ENCODE peak calls at places on chromosomes 12 and 14, in eight cellular contexts. X is KBM-7; F is GM18507; Z is fibroblast of the conjunctiva; M is CD8-positive, alpha-beta memory T cell; P is IMR-90; K is left colon; J is stimulated activated CD4-positive, alpha-beta T cell treated with anti-CD3 and anti-CD28 coated beads, Interleukin-1b, Interleukin-23, amount 100 ng/mL, for 48 hours. E is an unnamed sample.

GRCh38 chr14:94679941-94680340 is 67.8 kb downstream of the SERPINA3 start:
- DNase-seq in X (no peak), F (no peak), Z (no peak), M (no peak), P (no peak), K (no peak), J (no peak), E (no peak)

GRCh38 chr12:131082795-131083194 is 129.1 kb downstream of the ADGRD1 start:
- DNase-seq in X (no peak), F (no peak), Z (no peak), M (no peak), P (no peak), K (no peak), J (no peak), E (no peak)

GRCh38 chr12:67430708-67431335 is 161.7 kb downstream of the CAND1 start:
- DNase-seq in X (no peak), F (no peak), Z (peak; percentile 8), M (no peak), P (no peak), K (no peak), J (no peak), E (no peak)

GRCh38 chr12:120115692-120116442 is 686 bp downstream of the RAB35 start:
- DNase-seq in X (no peak), F (no peak), Z (peak; percentile 17), M (no peak), P (peak; percentile 26), K (peak; percentile 57), J (peak; percentile 59), E (peak; percentile 65)

GRCh38 chr12:114976959-114977358 is 293.0 kb upstream of the TBX3 start:
- DNase-seq in X (no peak), F (no peak), Z (peak; percentile 44), M (no peak), P (peak; percentile 88), K (no peak), J (no peak), E (no peak)

GRCh38 chr14:50971122-50971781 is 27.0 kb upstream of the PYGL start:
- DNase-seq in X (no peak), F (no peak), Z (no peak), M (no peak), P (no peak), K (no peak), J (no peak), E (no peak)

GRCh38 chr12:84599539-84599938 is 313.1 kb downstream of the SLC6A15 start:
- DNase-seq in X (no peak), F (no peak), Z (no peak), M (no peak), P (no peak), K (no peak), J (no peak), E (no peak)

GRCh38 chr12:14846878-14847580 is 3.7 kb upstream of the ART4 start:
- DNase-seq in X (no peak), F (no peak), Z (no peak), M (no peak), P (no peak), K (no peak), J (no peak), E (no peak)

GRCh38 chr14:80634106-80634758 is 307.3 kb downstream of the CEP128 start:
- DNase-seq in X (no peak), F (no peak), Z (no peak), M (no peak), P (no peak), K (no peak), J (no peak), E (no peak)

GRCh38 chr14:41285193-41285748 is 321.4 kb upstream of the LRFN5 start:
- DNase-seq in X (peak; percentile 37), F (no peak), Z (peak; percentile 1), M (no peak), P (peak; percentile 1), K (peak; percentile 2), J (no peak), E (no peak)

GRCh38 chr14:92026548-92027190 is 13.2 kb downstream of the TRIP11 start:
- DNase-seq in X (no peak), F (no peak), Z (no peak), M (no peak), P (no peak), K (no peak), J (peak; percentile 9), E (peak; percentile 31)

GRCh38 chr14:70660967-70661871 is 19.5 kb downstream of the TTC9 start:
- DNase-seq in X (peak; percentile 35), F (no peak), Z (no peak), M (no peak), P (no peak), K (peak; percentile 44), J (peak; percentile 48), E (peak; percentile 71)

GRCh38 chr14:67573268-67574010 is 26.6 kb downstream of the PIGH start:
- DNase-seq in X (no peak), F (no peak), Z (no peak), M (no peak), P (no peak), K (no peak), J (no peak), E (no peak)

GRCh38 chr12:19002192-19002591 is 127.3 kb upstream of the PLEKHA5 start:
- DNase-seq in X (no peak), F (no peak), Z (no peak), M (no peak), P (no peak), K (no peak), J (no peak), E (no peak)

GRCh38 chr14:65446159-65446558 is 33.6 kb downstream of the FUT8 start:
- DNase-seq in X (no peak), F (no peak), Z (no peak), M (no peak), P (peak; percentile 65), K (no peak), J (no peak), E (no peak)

E was measured in activated CD4-positive, alpha-beta memory T cell treated with anti-CD3 and anti-CD28 coated beads for 36 hours.